ENCODE peak calls at places on chromosome 11, in five cellular contexts. S, A, M, K and D are unnamed samples.

GRCh38 chr11:45238724-45239123 is 47.4 kb downstream of the SYT13 start:
- DNase-seq in K (no peak), A (no peak), M (no peak), S (no peak), D (no peak)

GRCh38 chr11:76054330-76054729 is 152.0 kb downstream of the WNT11 start:
- DNase-seq in S (no peak), A (no peak), M (no peak), K (no peak), D (no peak)

GRCh38 chr11:46099973-46100335 is 21.3 kb downstream of the PHF21A start:
- DNase-seq in K (no peak), A (no peak), S (no peak), M (no peak), D (no peak)

GRCh38 chr11:127998421-127998820 is 588.9 kb downstream of the ETS1 start:
- DNase-seq in S (no peak), A (no peak), K (no peak), M (no peak), D (no peak)

GRCh38 chr11:48094643-48095339 is 114.4 kb downstream of the PTPRJ start:
- DNase-seq in S (no peak), M (no peak), K (no peak), A (no peak), D (no peak)

GRCh38 chr11:67062526-67063373 is 6.1 kb downstream of the RHOD start:
- DNase-seq in A (peak; percentile 89), S (no peak), K (no peak), M (no peak), D (no peak)

GRCh38 chr11:111871693-111872161 is 346 bp upstream of the ALG9 start:
- DNase-seq in M (no peak), A (no peak), S (no peak), K (no peak), D (no peak)

GRCh38 chr11:82718307-82718706 is 15.4 kb downstream of the FAM181B start:
- DNase-seq in K (no peak), S (peak; percentile 16), M (no peak), A (no peak), D (no peak)

GRCh38 chr11:116725434-116726221 is 47.2 kb downstream of the BUD13 start:
- DNase-seq in M (no peak), A (no peak), S (no peak), K (peak; percentile 63), D (no peak)

GRCh38 chr11:58028687-58029411 is 1.9 kb upstream of the OR6Q1 start:
- DNase-seq in A (peak; percentile 75), K (no peak), M (no peak), S (no peak), D (no peak)

GRCh38 chr11:128341767-128342318 is 245.5 kb downstream of the ETS1 start:
- DNase-seq in A (no peak), M (no peak), S (no peak), K (no peak), D (peak; percentile 38)

GRCh38 chr11:6635082-6635932 is 16.1 kb upstream of the TPP1 start:
- DNase-seq in S (peak; percentile 81), A (peak; percentile 91), M (peak; percentile 76), K (peak; percentile 82), D (no peak)

GRCh38 chr11:120123946-120124345 is 14.0 kb downstream of the TRIM29 start:
- DNase-seq in S (no peak), A (no peak), K (no peak), M (no peak), D (no peak)

GRCh38 chr11:130313383-130314183 is 1.1 kb downstream of the ZBTB44 start:
- DNase-seq in A (no peak), S (no peak), K (no peak), M (no peak), D (peak; percentile 18)

GRCh38 chr11:126938718-126939117 is 61.9 kb downstream of the KIRREL3 start:
- DNase-seq in S (no peak), M (no peak), A (no peak), K (no peak), D (no peak)

GRCh38 chr11:124841765-124842700 is 23.2 kb upstream of the ROBO3 start:
- DNase-seq in A (no peak), S (no peak), K (no peak), M (no peak), D (no peak)

GRCh38 chr11:18312663-18313420 is 9.1 kb downstream of the HPS5 start:
- DNase-seq in K (no peak), A (no peak), M (no peak), S (no peak), D (no peak)

GRCh38 chr11:45886816-45887520 is 1.5 kb downstream of the MAPK8IP1 start:
- DNase-seq in K (no peak), A (no peak), S (no peak), M (no peak), D (no peak)

GRCh38 chr11:87804176-87804575 is 371.1 kb downstream of the RAB38 start:
- DNase-seq in S (no peak), K (no peak), A (no peak), M (no peak), D (no peak)

GRCh38 chr11:122706689-122707088 is 51.2 kb downstream of the UBASH3B start:
- DNase-seq in M (no peak), A (no peak), K (no peak), S (no peak), D (no peak)

GRCh38 chr11:118301600-118302195 is 2.8 kb upstream of the CD3E start:
- DNase-seq in A (no peak), S (no peak), K (no peak), M (no peak), D (no peak)

GRCh38 chr11:72609045-72609444 is 65.2 kb downstream of the PDE2A start:
- DNase-seq in S (no peak), K (no peak), A (no peak), M (no peak), D (no peak)

GRCh38 chr11:86117706-86118050 is 48.8 kb upstream of the PICALM start:
- DNase-seq in S (no peak), M (no peak), A (no peak), K (no peak), D (no peak)

GRCh38 chr11:117471776-117472175 is 144.1 kb downstream of the CEP164 start:
- DNase-seq in S (no peak), M (no peak), A (no peak), K (no peak), D (no peak)

DNA sequence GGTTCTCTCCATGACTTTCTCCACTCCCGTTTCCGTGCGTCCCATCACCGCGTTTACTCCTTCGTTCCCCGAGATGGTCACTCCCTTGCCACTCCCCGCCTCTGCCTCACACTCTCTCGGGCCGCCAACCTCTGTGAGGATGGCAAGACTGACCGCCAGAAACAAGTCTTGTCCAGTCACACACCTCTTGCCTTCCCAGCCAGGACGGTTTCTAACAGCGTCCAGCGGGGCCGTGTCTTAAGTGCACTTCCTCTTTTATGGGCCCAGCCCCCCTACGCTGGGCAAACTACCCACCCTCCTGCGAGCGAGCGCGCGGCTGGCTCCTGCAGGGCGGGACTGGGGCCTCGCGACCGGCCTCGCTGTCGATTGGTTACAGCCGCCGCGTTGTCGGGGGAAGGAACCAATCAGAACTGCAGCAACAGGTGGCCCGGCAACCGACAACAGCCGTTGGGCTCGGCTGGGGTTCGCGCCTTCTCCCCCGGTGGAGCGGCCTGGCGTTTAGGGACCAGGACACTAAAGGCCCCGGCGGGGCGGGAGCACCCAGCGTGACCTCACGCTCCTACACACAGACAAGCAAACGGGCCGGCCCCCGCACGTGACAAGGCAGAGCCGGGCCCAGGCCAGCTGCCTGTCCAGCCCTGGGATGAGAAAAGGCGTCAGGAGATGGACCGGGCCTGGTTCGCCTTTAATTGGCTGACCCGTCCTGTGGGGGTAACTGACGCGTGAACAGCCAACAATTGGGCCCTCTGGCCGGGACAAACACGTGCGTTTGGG is 534 bp upstream of the UCP2 start:
- DNase-seq in K (peak; percentile 99), M (peak; percentile 92), A (peak; percentile 97), S (peak; percentile 93), D (peak; percentile 93)
- H3K4me3 ChIP-seq in K (peak overlapping the region; percentile 84), M (peak overlapping the region; percentile 46), A (peak overlapping the region; percentile 59), S (peak overlapping the region; percentile 63), D (peak overlapping the region; percentile 99)

GRCh38 chr11:2868604-2869526 is 16.7 kb downstream of the CDKN1C start:
- DNase-seq in S (no peak), M (no peak), K (no peak), A (no peak), D (no peak)

GRCh38 chr11:2869561-2870427 is 15.8 kb downstream of the CDKN1C start:
- DNase-seq in K (no peak), S (no peak), M (no peak), A (no peak), D (no peak)

GRCh38 chr11:2867142-2867541 is 18.4 kb downstream of the CDKN1C start:
- DNase-seq in K (no peak), S (no peak), A (no peak), M (no peak), D (no peak)

GRCh38 chr11:2866178-2866577 is 19.4 kb downstream of the CDKN1C start:
- DNase-seq in K (no peak), M (no peak), A (no peak), S (no peak), D (no peak)

DNA sequence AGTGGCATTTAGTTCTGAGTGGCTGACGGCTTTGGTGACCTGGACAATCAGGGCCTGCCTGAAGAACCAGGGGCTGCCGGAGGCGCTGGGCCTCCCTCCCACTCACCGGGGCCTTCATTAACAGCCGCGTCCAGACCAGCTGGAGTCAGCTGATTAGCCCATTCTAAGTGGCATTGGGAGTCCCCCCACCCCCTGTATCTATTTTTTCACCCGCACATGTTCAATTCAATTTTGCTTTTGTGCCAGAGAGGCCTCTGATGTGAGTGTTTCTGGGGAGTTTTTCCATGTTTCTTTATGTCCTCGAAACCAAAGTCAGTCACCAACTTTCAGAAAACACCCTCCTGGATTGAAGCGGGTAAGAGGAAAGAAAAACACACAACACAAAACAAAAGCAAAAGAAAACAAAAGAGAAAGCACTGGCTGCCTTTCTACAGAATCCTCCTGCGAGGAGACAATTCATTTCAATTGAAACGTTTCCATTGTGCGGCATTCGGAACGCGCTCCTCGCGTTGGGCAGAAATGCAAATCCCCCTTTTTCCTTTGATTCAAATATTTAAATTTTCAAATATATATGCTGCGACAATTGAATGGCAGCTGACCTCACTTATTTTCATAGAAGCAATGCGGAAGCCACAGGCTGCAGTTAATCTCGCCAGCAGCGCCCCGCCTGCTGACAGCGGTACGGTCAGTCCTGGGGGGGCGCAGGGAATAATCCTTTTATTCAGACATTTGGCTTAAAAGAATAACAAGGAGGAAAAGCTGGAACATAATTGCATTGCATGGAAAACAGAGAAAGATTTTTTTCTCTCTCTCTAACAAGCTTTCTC is 17.6 kb downstream of the CDKN1C start:
- DNase-seq in M (no peak), K (no peak), S (no peak), A (no peak), D (no peak)
- H3K27ac ChIP-seq in M (no peak overlapping the region), K (no peak overlapping the region), S (no peak overlapping the region), A (no peak overlapping the region), D (no peak overlapping the region)

DNA sequence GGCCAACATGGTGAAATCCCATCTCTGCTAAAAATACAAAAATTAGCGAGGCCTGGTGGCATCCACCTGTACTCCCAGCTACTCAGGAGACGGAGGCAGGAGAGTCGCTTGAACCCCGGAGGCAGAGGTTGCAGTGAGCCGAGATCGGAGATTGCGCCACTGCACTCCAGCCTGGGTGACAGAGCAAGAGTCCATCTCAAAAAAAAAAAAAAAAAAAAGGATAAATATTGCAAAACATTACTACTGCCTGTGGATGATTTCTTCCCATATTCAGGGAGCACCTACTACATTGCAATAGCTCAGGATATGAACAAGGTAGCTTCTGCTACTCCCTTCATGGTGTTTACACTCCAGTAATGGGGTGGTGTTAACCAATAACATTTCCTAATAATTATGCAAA is 980.6 kb downstream of the NTM start:
- DNase-seq in A (no peak), M (no peak), S (no peak), K (no peak), D (no peak)
- H3K4me1 ChIP-seq in A (no peaks in the 10 kb centered on the region), M (no peaks in the 10 kb centered on the region), S (peaks cover 11% of the 10 kb centered on the region), K (no peaks in the 10 kb centered on the region), D (peaks cover 11% of the 10 kb centered on the region)

GRCh38 chr11:1459739-1460395 is 26.7 kb downstream of the MOB2 start:
- DNase-seq in K (no peak), M (no peak), A (no peak), S (no peak), D (no peak)
- H3K4me3 ChIP-seq in K (peak overlapping the region; percentile 37), M (no peak overlapping the region), A (no peak overlapping the region), S (no peak overlapping the region), D (no peak overlapping the region)

GRCh38 chr11:108237058-108237481 is 14.2 kb downstream of the ATM start:
- DNase-seq in A (no peak), M (no peak), S (no peak), K (no peak), D (no peak)
- H3K27ac ChIP-seq in A (no peak overlapping the region), M (no peak overlapping the region), S (peak overlapping the region; percentile 15), K (peak overlapping the region; percentile 87), D (peak overlapping the region; percentile 66)